ENCODE peak calls at places on chromosomes 13 and 19, in six cellular contexts. H is stimulated activated CD4-positive, alpha-beta T cell treated with anti-CD3 and anti-CD28 coated beads, TNF-alpha, amount 100 ng/mL, for 1 hour; I is activated T-cell treated with anti-CD3 and anti-CD28 coated beads for 1 hour; F is tibial artery; K is pulmonary artery endothelial cell; Q is colonic mucosa. O is an unnamed sample.

GRCh38 chr13:23657056-23657455 is 86.8 kb downstream of the TNFRSF19 start:
- DNase-seq in F (no peak), H (no peak), K (no peak), I (no peak), Q (no peak), O (no peak)

GRCh38 chr13:101416181-101417042 is at the start of gene NALCN:
- DNase-seq in F (no peak), K (no peak), I (no peak), Q (no peak), H (no peak), O (no peak)

GRCh38 chr13:50280538-50280937 is 265.3 kb downstream of the KCNRG start:
- DNase-seq in Q (no peak), H (no peak), K (no peak), I (no peak), F (no peak), O (no peak)

GRCh38 chr19:18763674-18764590 is 27.2 kb downstream of the COMP start:
- DNase-seq in H (no peak), Q (no peak), I (no peak), K (no peak), F (no peak), O (peak; percentile 79)

GRCh38 chr13:104641309-104641708 is 1575.1 kb upstream of the SLC10A2 start:
- DNase-seq in Q (no peak), K (no peak), H (no peak), F (no peak), I (no peak), O (no peak)

GRCh38 chr19:54696766-54697165 is 27.5 kb upstream of the KIR3DL3 start:
- DNase-seq in F (no peak), K (no peak), I (no peak), H (no peak), Q (no peak), O (no peak)

GRCh38 chr19:19094513-19094912 is 30.7 kb downstream of the SLC25A42 start:
- DNase-seq in K (no peak), Q (no peak), I (no peak), F (no peak), H (no peak), O (no peak)

GRCh38 chr19:47470447-47471195 is 1.1 kb downstream of the SLC8A2 start:
- DNase-seq in H (no peak), F (no peak), K (no peak), I (no peak), Q (no peak), O (no peak)

GRCh38 chr19:8609210-8610040 is 1.1 kb downstream of the ADAMTS10 start:
- DNase-seq in I (no peak), H (no peak), Q (peak; percentile 41), F (peak; percentile 81), K (no peak), O (no peak)

GRCh38 chr13:104021806-104022397 is 955.7 kb upstream of the SLC10A2 start:
- DNase-seq in I (no peak), F (no peak), K (no peak), H (no peak), Q (no peak), O (no peak)

GRCh38 chr13:33236021-33236420 is 49.5 kb downstream of the STARD13 start:
- DNase-seq in H (no peak), K (peak; percentile 35), I (no peak), Q (no peak), F (no peak), O (no peak)

GRCh38 chr13:51240888-51241475 is 18.8 kb downstream of the FAM124A start:
- DNase-seq in F (no peak), K (no peak), H (no peak), I (no peak), Q (no peak), O (no peak)

GRCh38 chr19:3407556-3408516 is 41.5 kb downstream of the NFIC start:
- DNase-seq in I (no peak), Q (no peak), H (no peak), K (no peak), F (peak; percentile 70), O (peak; percentile 80)

GRCh38 chr19:53704011-53704410 is 72.2 kb downstream of the DPRX start:
- DNase-seq in K (no peak), I (no peak), H (no peak), Q (no peak), F (no peak), O (no peak)